ENCODE peak calls at places on chromosomes 4 and X, in five cellular contexts. One of them, this sample, is unnamed.

GRCh38 chrX:119817130-119817690 is 25.8 kb upstream of the RPL39 start:
- DNase-seq in naive thymus-derived CD4-positive, alpha-beta T cell: no peak
- DNase-seq in brain microvascular endothelial cell: no peak
- DNase-seq in stimulated activated CD4-positive, alpha-beta T cell treated with anti-CD3 and anti-CD28 coated beads, Interleukin-2, amount 100 ng/mL, for 24 hours: no peak
- DNase-seq in hepatocyte: no peak
- DNase-seq in this sample: no peak

GRCh38 chr4:126071346-126072333 is 756.9 kb downstream of the FAT4 start:
- DNase-seq in naive thymus-derived CD4-positive, alpha-beta T cell: no peak
- DNase-seq in stimulated activated CD4-positive, alpha-beta T cell treated with anti-CD3 and anti-CD28 coated beads, Interleukin-2, amount 100 ng/mL, for 24 hours: no peak
- DNase-seq in hepatocyte: peak; percentile 38
- DNase-seq in brain microvascular endothelial cell: peak; percentile 38
- DNase-seq in this sample: peak; percentile 25

GRCh38 chr4:106869551-106869950 is 166.6 kb downstream of the DKK2 start:
- DNase-seq in stimulated activated CD4-positive, alpha-beta T cell treated with anti-CD3 and anti-CD28 coated beads, Interleukin-2, amount 100 ng/mL, for 24 hours: no peak
- DNase-seq in brain microvascular endothelial cell: peak; percentile 11
- DNase-seq in naive thymus-derived CD4-positive, alpha-beta T cell: no peak
- DNase-seq in hepatocyte: no peak
- DNase-seq in this sample: no peak

GRCh38 chr4:184437565-184437964 is 36.8 kb downstream of the IRF2 start:
- DNase-seq in brain microvascular endothelial cell: no peak
- DNase-seq in stimulated activated CD4-positive, alpha-beta T cell treated with anti-CD3 and anti-CD28 coated beads, Interleukin-2, amount 100 ng/mL, for 24 hours: no peak
- DNase-seq in naive thymus-derived CD4-positive, alpha-beta T cell: no peak
- DNase-seq in hepatocyte: no peak
- DNase-seq in this sample: no peak

GRCh38 chr4:88341227-88342192 is 37.1 kb upstream of the HERC6 start:
- DNase-seq in naive thymus-derived CD4-positive, alpha-beta T cell: no peak
- DNase-seq in brain microvascular endothelial cell: peak; percentile 95
- DNase-seq in stimulated activated CD4-positive, alpha-beta T cell treated with anti-CD3 and anti-CD28 coated beads, Interleukin-2, amount 100 ng/mL, for 24 hours: no peak
- DNase-seq in hepatocyte: peak; percentile 72
- DNase-seq in this sample: no peak

GRCh38 chr4:99711657-99712056 is 54.0 kb upstream of the C4orf54 start:
- DNase-seq in stimulated activated CD4-positive, alpha-beta T cell treated with anti-CD3 and anti-CD28 coated beads, Interleukin-2, amount 100 ng/mL, for 24 hours: no peak
- DNase-seq in brain microvascular endothelial cell: no peak
- DNase-seq in naive thymus-derived CD4-positive, alpha-beta T cell: no peak
- DNase-seq in hepatocyte: no peak
- DNase-seq in this sample: no peak

GRCh38 chr4:5517372-5517771 is 191.0 kb downstream of the EVC2 start:
- DNase-seq in stimulated activated CD4-positive, alpha-beta T cell treated with anti-CD3 and anti-CD28 coated beads, Interleukin-2, amount 100 ng/mL, for 24 hours: no peak
- DNase-seq in hepatocyte: no peak
- DNase-seq in brain microvascular endothelial cell: no peak
- DNase-seq in naive thymus-derived CD4-positive, alpha-beta T cell: no peak
- DNase-seq in this sample: no peak

GRCh38 chrX:70398899-70399298 is 24.2 kb upstream of the GDPD2 start:
- DNase-seq in naive thymus-derived CD4-positive, alpha-beta T cell: no peak
- DNase-seq in stimulated activated CD4-positive, alpha-beta T cell treated with anti-CD3 and anti-CD28 coated beads, Interleukin-2, amount 100 ng/mL, for 24 hours: no peak
- DNase-seq in brain microvascular endothelial cell: peak; percentile 3
- DNase-seq in hepatocyte: no peak
- DNase-seq in this sample: no peak

GRCh38 chrX:39900788-39901170 is 197.0 kb downstream of the BCOR start:
- DNase-seq in hepatocyte: no peak
- DNase-seq in stimulated activated CD4-positive, alpha-beta T cell treated with anti-CD3 and anti-CD28 coated beads, Interleukin-2, amount 100 ng/mL, for 24 hours: no peak
- DNase-seq in naive thymus-derived CD4-positive, alpha-beta T cell: no peak
- DNase-seq in brain microvascular endothelial cell: no peak
- DNase-seq in this sample: no peak

This sample was measured in T47D.